ENCODE peak calls at places on chromosomes 12 and 14, in nine cellular contexts. J, C, I, X, N, Z, A, Q and V are unnamed samples.

GRCh38 chr12:121532503-121533390 is 48.1 kb downstream of the KDM2B start:
- DNase-seq in C (no peak), Q (no peak), I (no peak), X (no peak), A (no peak), J (peak; percentile 10), N (no peak), Z (no peak), V (no peak)

GRCh38 chr14:71169028-71169427 is 261.8 kb downstream of the PCNX1 start:
- DNase-seq in Z (no peak), I (no peak), A (no peak), J (peak; percentile 9), Q (no peak), C (peak; percentile 13), N (no peak), X (no peak), V (no peak)

GRCh38 chr14:90381999-90382451 is 14.8 kb upstream of the CALM1 start:
- DNase-seq in Q (peak; percentile 81), Z (no peak), C (no peak), X (peak; percentile 78), I (peak; percentile 62), N (peak; percentile 55), J (peak; percentile 46), A (peak; percentile 98), V (no peak)

GRCh38 chr12:95944108-95944704 is 1.1 kb downstream of the AMDHD1 start:
- DNase-seq in C (no peak), Z (no peak), X (no peak), N (no peak), A (no peak), I (no peak), J (peak; percentile 0), Q (no peak), V (no peak)

GRCh38 chr14:68278568-68279436 is 459.2 kb downstream of the RAD51B start:
- DNase-seq in I (no peak), Q (no peak), A (no peak), J (peak; percentile 70), C (peak; percentile 79), X (no peak), Z (no peak), N (peak; percentile 90), V (no peak)

GRCh38 chr12:132904718-132905328 is 17.4 kb upstream of the CHFR start:
- DNase-seq in I (peak; percentile 97), A (peak; percentile 31), J (peak; percentile 72), X (peak; percentile 84), N (no peak), C (no peak), Q (peak; percentile 96), Z (no peak), V (peak; percentile 75)

GRCh38 chr14:104307627-104308401 is 169.4 kb downstream of the KIF26A start:
- DNase-seq in I (no peak), C (no peak), N (no peak), A (no peak), J (no peak), Q (no peak), Z (no peak), X (no peak), V (no peak)

GRCh38 chr14:103597623-103598372 is 31.2 kb upstream of the KLC1 start:
- DNase-seq in Z (no peak), J (peak; percentile 97), Q (no peak), I (no peak), A (no peak), C (no peak), X (no peak), N (no peak), V (no peak)

GRCh38 chr12:47813491-47814196 is 6.1 kb downstream of the HDAC7 start:
- DNase-seq in X (no peak), A (no peak), J (no peak), N (no peak), C (no peak), Q (no peak), I (no peak), Z (peak; percentile 82), V (peak; percentile 56)

GRCh38 chr12:6608592-6609311 is 1.6 kb upstream of the CHD4 start:
- DNase-seq in X (peak; percentile 80), C (peak; percentile 58), A (no peak), N (peak; percentile 68), Z (no peak), Q (peak; percentile 77), J (peak; percentile 41), I (no peak), V (no peak)

GRCh38 chr14:52351561-52352491 is 37.7 kb downstream of the PTGER2 start:
- DNase-seq in Z (no peak), A (peak; percentile 62), C (peak; percentile 75), N (no peak), J (peak; percentile 86), I (no peak), X (no peak), Q (no peak), V (no peak)

GRCh38 chr12:5305861-5306545 is 125.9 kb upstream of the NTF3 start:
- DNase-seq in A (peak; percentile 58), I (no peak), N (no peak), J (no peak), X (no peak), Q (no peak), Z (no peak), C (no peak), V (no peak)

GRCh38 chr14:28542040-28542439 is 224.5 kb upstream of the FOXG1 start:
- DNase-seq in X (no peak), Q (no peak), I (no peak), N (no peak), A (no peak), J (no peak), Z (peak; percentile 4), C (no peak), V (no peak)

GRCh38 chr14:73717247-73717646 is 3.1 kb upstream of the PNMA1 start:
- DNase-seq in N (no peak), X (no peak), J (no peak), C (no peak), A (no peak), Q (no peak), Z (no peak), I (no peak), V (no peak)

GRCh38 chr12:53300187-53300586 is 692 bp downstream of the MYG1 start:
- DNase-seq in X (no peak), N (no peak), I (no peak), C (peak; percentile 35), Z (no peak), A (no peak), Q (no peak), J (peak; percentile 84), V (no peak)

GRCh38 chr12:6458281-6459003 is 6.6 kb downstream of the TAPBPL start:
- DNase-seq in I (no peak), C (no peak), Q (no peak), J (no peak), A (no peak), X (peak; percentile 28), Z (no peak), N (no peak), V (no peak)

GRCh38 chr12:81170072-81170471 is 92.2 kb downstream of the ACSS3 start:
- DNase-seq in A (no peak), Q (no peak), N (no peak), X (no peak), C (no peak), I (no peak), J (peak; percentile 46), Z (no peak), V (no peak)

GRCh38 chr12:94172973-94173372 is 24.6 kb downstream of the PLXNC1 start:
- DNase-seq in A (no peak), N (peak; percentile 94), Q (no peak), Z (peak; percentile 70), X (no peak), J (peak; percentile 97), I (no peak), C (peak; percentile 40), V (no peak)
- H3K27ac ChIP-seq in A (no peak overlapping the region), N (peak overlapping the region; percentile 59), Q (no peak overlapping the region), Z (peak overlapping the region; percentile 80), X (no peak overlapping the region), J (peak overlapping the region; percentile 63), I (no peak overlapping the region), C (no peak overlapping the region), V (no peak overlapping the region)

GRCh38 chr14:64764641-64765520 is 60.7 kb downstream of the PLEKHG3 start:
- DNase-seq in Q (peak; percentile 95), J (peak; percentile 77), I (peak; percentile 79), C (peak; percentile 76), X (peak; percentile 78), Z (peak; percentile 29), N (peak; percentile 53), A (peak; percentile 69), V (peak; percentile 64)
- H3K27ac ChIP-seq in Q (no peak overlapping the region), J (peak overlapping the region; percentile 10), I (no peak overlapping the region), C (peak overlapping the region; percentile 93), X (no peak overlapping the region), Z (no peak overlapping the region), N (no peak overlapping the region), A (no peak overlapping the region), V (peak overlapping the region; percentile 61)

GRCh38 chr12:130934753-130935152 is 19.0 kb upstream of the ADGRD1 start:
- DNase-seq in I (no peak), A (no peak), J (no peak), X (no peak), Z (no peak), C (no peak), Q (no peak), N (no peak), V (no peak)

GRCh38 chr12:130936566-130936965 is 17.1 kb upstream of the ADGRD1 start:
- DNase-seq in J (no peak), A (no peak), Z (no peak), Q (no peak), X (no peak), N (no peak), I (no peak), C (no peak), V (no peak)

GRCh38 chr12:130929363-130929762 is 24.3 kb upstream of the ADGRD1 start:
- DNase-seq in X (no peak), I (no peak), Z (no peak), C (no peak), N (no peak), J (no peak), Q (no peak), A (no peak), V (no peak)

GRCh38 chr12:130933269-130933995 is 20.3 kb upstream of the ADGRD1 start:
- DNase-seq in Q (no peak), X (no peak), J (no peak), C (peak; percentile 26), N (no peak), I (no peak), A (no peak), Z (no peak), V (no peak)

DNA sequence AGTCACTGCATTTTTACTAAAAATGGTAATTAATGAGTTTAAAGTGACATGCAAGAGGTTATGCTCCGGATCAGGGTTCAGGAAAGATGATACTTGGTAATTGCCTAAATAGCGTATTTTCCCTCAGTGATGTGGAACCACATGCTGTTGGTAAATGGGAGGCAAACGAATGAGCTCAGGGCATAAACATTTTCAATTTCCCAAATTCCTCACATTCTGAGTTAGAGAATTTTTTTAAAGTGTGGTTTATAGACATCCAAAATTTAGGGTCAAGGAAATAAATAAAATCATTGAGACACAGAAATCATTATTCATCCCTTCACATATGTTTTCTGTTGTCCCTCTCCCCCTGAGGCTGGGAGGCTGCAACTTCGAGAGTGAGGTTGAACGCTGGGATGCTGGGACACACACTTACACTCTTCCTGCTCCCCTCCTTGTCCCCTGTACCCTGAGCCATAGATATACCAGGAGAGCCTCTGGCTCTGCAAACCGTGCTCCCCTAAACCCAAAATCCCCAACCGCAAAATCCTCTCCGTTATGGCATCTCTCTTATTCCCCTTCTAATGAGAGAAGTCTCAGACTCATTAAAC is 21.6 kb upstream of the ADGRD1 start:
- DNase-seq in J (peak; percentile 55), C (no peak), A (no peak), N (no peak), X (no peak), Q (no peak), I (no peak), Z (no peak), V (no peak)
- H3K27ac ChIP-seq in J (no peak overlapping the region), C (no peak overlapping the region), A (no peak overlapping the region), N (no peak overlapping the region), X (no peak overlapping the region), Q (no peak overlapping the region), I (no peak overlapping the region), Z (no peak overlapping the region), V (no peak overlapping the region)

GRCh38 chr12:27551172-27551840 is 27.3 kb downstream of the PPFIBP1 start:
- DNase-seq in Z (no peak), X (no peak), N (no peak), Q (no peak), J (peak; percentile 60), I (no peak), C (no peak), A (no peak), V (no peak)
- H3K27ac ChIP-seq in Z (no peak overlapping the region), X (no peak overlapping the region), N (peak overlapping the region; percentile 86), Q (no peak overlapping the region), J (peak overlapping the region; percentile 99), I (no peak overlapping the region), C (peak overlapping the region; percentile 90), A (no peak overlapping the region), V (peak overlapping the region; percentile 95)